ENCODE peak calls at places on chromosomes 6 and 20, in eight cellular contexts. F, O, N, E, B, J, S and X are unnamed samples.

GRCh38 chr20:46255440-46256104 is 52.7 kb downstream of the CDH22 start:
- DNase-seq in E (peak), F (peak), N (peak), J (peak), O (no peak), S (peak), B (peak), X (peak)

GRCh38 chr20:53639128-53639527 is 45.5 kb upstream of the ZNF217 start:
- DNase-seq in E (no peak), J (no peak), O (no peak), S (no peak), B (no peak), F (no peak), N (no peak), X (no peak)

GRCh38 chr6:30042914-30043313 is 18.2 kb upstream of the POLR1H start:
- DNase-seq in E (no peak), O (no peak), F (no peak), B (no peak), N (no peak), J (no peak), S (no peak), X (no peak)

GRCh38 chr6:34120953-34121675 is 24.8 kb downstream of the GRM4 start:
- DNase-seq in S (no peak), J (no peak), O (no peak), B (no peak), F (no peak), N (no peak), E (no peak), X (no peak)

GRCh38 chr6:106066984-106067383 is 19.2 kb upstream of the PRDM1 start:
- DNase-seq in J (no peak), N (no peak), S (peak), O (no peak), E (no peak), F (no peak), B (no peak), X (no peak)

GRCh38 chr20:20017852-20018245 is 687 bp downstream of the NAA20 start:
- DNase-seq in O (no peak), N (no peak), B (no peak), F (peak), S (no peak), J (no peak), E (no peak), X (peak)

GRCh38 chr6:111658445-111659154 is 52.9 kb upstream of the TRAF3IP2 start:
- DNase-seq in S (peak), N (no peak), O (no peak), J (peak), F (no peak), B (no peak), E (no peak), X (peak)

GRCh38 chr6:87925373-87926060 is 122.1 kb upstream of the SPACA1 start:
- DNase-seq in S (no peak), E (no peak), B (no peak), O (no peak), J (no peak), N (no peak), F (no peak), X (no peak)

GRCh38 chr6:17178301-17178700 is 76.5 kb downstream of the STMND1 start:
- DNase-seq in O (no peak), J (no peak), B (no peak), N (no peak), F (no peak), S (no peak), E (no peak), X (no peak)

GRCh38 chr6:53986165-53986720 is 125.0 kb upstream of the MLIP start:
- DNase-seq in F (no peak), S (peak), B (peak), E (peak), N (no peak), J (peak), O (peak), X (peak)

GRCh38 chr20:2986466-2986865 is 57.0 kb upstream of the GNRH2 start:
- DNase-seq in O (no peak), F (no peak), N (no peak), S (peak), J (peak), B (no peak), E (no peak), X (peak)

GRCh38 chr6:32668226-32668747 is 1.8 kb upstream of the HLA-DQB1 start:
- DNase-seq in F (peak), J (peak), E (peak), N (no peak), S (no peak), O (peak), B (no peak), X (peak)

GRCh38 chr6:131937703-131938631 is 13.2 kb downstream of the CCN2 start:
- DNase-seq in F (no peak), J (peak), S (peak), B (no peak), E (no peak), O (no peak), N (no peak), X (no peak)

GRCh38 chr20:61662226-61662945 is 403.3 kb downstream of the TAF4 start:
- DNase-seq in N (no peak), J (no peak), S (no peak), B (no peak), O (peak), F (no peak), E (no peak), X (no peak)

GRCh38 chr6:134551245-134551960 is 233.5 kb upstream of the SGK1 start:
- DNase-seq in O (no peak), E (no peak), N (no peak), S (peak), F (no peak), B (no peak), J (peak), X (peak)

GRCh38 chr20:39190666-39191570 is 228.8 kb downstream of the DHX35 start:
- DNase-seq in S (peak), J (no peak), B (no peak), F (no peak), O (peak), E (no peak), N (no peak), X (peak)

GRCh38 chr6:19772891-19773290 is 64.3 kb upstream of the ID4 start:
- DNase-seq in E (no peak), N (no peak), S (no peak), B (no peak), F (no peak), J (no peak), O (peak), X (no peak)

GRCh38 chr6:122869437-122870024 is 80.5 kb downstream of the SMPDL3A start:
- DNase-seq in O (peak), J (peak), S (peak), B (peak), E (peak), N (no peak), F (no peak), X (peak)

GRCh38 chr6:88238065-88238464 is 71.9 kb upstream of the CNR1 start:
- DNase-seq in O (peak), N (no peak), J (peak), F (no peak), B (no peak), E (peak), S (peak), X (peak)

GRCh38 chr20:23205221-23205620 is 119.1 kb upstream of the CD93 start:
- DNase-seq in S (no peak), O (peak), E (no peak), B (no peak), J (no peak), F (no peak), N (no peak), X (no peak)

GRCh38 chr6:16471222-16471784 is 232.9 kb downstream of the GMPR start:
- DNase-seq in O (no peak), J (no peak), N (no peak), E (no peak), S (no peak), B (no peak), F (peak), X (no peak)

GRCh38 chr6:87932361-87932760 is 115.3 kb upstream of the SPACA1 start:
- DNase-seq in F (no peak), N (no peak), S (no peak), B (no peak), J (no peak), O (peak), E (peak), X (no peak)

DNA sequence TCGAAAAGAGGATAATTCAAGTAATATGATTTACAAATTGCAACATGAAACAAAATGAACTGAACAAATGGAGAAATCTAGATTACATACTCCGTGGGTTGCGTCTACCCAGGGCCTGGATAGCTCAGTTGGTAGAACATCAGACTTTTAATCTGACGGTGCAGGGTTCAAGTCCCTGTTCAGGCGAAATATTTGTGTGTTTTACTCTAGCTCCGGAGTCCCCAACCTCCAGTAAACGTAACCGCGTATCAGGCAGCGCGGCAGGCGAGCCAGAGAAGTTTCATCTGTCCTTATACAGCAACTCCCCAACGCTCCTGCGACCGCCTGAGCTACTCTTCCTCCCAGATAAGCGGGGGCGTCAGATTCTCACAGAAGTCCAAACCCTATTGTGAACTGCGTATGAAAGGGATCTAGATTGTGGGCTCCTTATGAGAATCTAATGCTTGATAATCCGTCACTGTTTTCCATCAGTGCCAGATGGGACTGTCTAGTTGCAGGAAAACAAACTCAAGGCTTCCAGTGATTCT is 176.1 kb downstream of the TRIM27 start:
- DNase-seq in N (no peak), F (no peak), J (peak), O (peak), B (no peak), E (peak), S (peak), X (peak)
- H3K4me3 ChIP-seq in N (no peak), F (no peak), J (peak), O (peak), B (no peak), E (peak), S (no peak), X (peak)

DNA sequence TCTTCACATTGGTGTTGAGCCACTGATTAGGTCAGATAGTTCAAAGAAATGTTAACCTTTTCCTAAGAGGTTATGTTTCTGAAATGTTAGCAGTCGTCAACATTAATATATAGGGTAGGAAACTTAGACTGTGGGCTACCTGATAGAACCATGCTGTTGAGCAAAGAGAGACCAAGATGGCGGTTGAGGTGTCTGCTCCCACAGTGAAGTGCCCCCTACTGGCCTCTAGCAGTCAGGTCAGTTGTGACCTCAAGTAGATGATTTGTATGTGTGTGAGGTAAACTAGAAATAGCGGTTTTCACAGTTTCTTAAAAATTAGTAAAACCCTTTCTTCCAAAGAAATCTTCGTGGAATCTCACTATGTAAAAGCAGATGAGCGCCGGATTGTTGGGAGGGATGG is 40.3 kb downstream of the MTHFD1L start:
- DNase-seq in J (no peak), S (peak), F (no peak), E (no peak), N (no peak), O (peak), B (no peak), X (no peak)
- TF ChIP-seq CTCF in J (peak), S (peak), F (no peak), E (peak), N (no peak), O (peak), B (no peak), X (peak)

DNA sequence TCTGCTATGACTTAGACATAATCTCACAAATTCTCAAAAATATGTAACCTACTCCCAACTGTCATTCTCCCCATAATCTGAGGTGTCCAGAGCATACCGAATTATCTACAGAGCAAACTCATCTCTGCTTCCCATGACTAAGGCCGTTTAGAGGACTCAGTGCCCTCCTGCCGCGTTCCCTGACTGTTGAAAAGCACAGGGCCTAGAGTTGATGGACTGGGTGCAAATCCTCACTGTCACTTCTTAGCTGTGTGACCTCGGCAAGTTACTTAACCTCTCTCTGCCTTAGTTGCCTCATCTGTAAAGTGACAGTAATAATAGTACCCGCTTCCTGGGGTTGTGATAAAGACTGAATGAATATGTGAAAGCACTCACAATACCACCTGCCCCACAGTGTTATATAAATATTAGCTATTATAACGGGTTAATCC is 4.7 kb upstream of the TUBB2A start:
- DNase-seq in F (no peak), O (peak), S (peak), J (no peak), B (no peak), N (no peak), E (no peak), X (no peak)
- H3K4me3 ChIP-seq in F (peak), O (peak), S (no peak), J (peak), B (peak), N (peak), E (peak), X (no peak)

DNA sequence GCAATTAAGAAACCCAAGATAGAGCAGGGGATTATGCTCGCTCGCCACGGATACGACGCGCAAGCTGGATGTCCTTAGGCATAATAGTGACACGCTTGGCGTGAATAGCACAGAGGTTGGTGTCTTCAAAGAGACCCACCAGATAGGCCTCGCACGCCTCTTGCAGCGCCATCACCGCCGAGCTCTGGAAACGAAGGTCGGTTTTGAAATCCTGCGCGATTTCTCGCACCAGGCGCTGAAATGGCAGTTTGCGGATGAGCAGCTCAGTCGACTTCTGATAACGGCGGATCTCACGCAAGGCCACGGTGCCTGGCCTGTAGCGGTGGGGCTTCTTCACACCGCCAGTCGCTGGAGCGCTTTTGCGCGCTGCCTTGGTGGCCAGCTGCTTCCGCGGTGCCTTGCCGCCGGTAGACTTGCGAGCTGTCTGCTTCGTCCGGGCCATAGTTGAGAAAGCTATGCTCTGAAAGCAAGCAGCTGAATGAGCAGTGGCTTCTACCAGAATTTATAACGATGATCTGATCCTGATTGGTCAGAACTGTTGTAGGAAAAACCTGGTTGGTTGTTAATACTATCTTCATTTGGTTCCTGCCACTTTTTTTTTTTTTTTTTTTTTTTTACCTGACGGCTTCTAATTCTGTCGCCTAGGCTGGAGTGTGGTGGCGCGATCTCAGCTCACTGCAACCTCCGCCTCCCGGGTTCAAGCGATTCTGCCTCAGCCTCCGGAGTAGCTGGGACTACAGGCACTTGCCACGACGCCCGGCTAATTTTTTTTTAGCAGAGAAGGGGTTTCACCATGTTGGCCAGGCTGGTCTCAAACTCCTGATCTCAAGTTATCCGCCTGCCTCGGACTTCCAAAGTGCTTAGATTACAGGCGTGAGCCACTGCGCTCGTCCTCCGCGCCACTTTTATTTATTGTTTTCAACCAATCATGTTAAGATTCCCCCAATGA is 21.6 kb downstream of the OR2B2 start:
- DNase-seq in B (no peak), E (peak), O (peak), F (peak), J (peak), S (peak), N (no peak), X (peak)
- TF ChIP-seq CTCF in B (no peak), E (no peak), O (no peak), F (no peak), J (no peak), S (no peak), N (no peak), X (no peak)

GRCh38 chr6:140784573-140784972 is 1348.2 kb upstream of the GJE1 start:
- DNase-seq in B (no peak), J (peak), S (peak), N (no peak), F (no peak), E (no peak), O (no peak), X (peak)

GRCh38 chr6:140794544-140794943 is 1338.2 kb upstream of the GJE1 start:
- DNase-seq in S (no peak), B (no peak), O (no peak), F (no peak), J (no peak), E (no peak), N (no peak), X (no peak)

GRCh38 chr6:140789466-140789865 is 1343.3 kb upstream of the GJE1 start:
- DNase-seq in S (peak), N (no peak), J (no peak), F (no peak), O (no peak), B (no peak), E (no peak), X (no peak)

GRCh38 chr6:140790109-140790508 is 1342.6 kb upstream of the GJE1 start:
- DNase-seq in B (no peak), O (no peak), E (no peak), N (no peak), S (no peak), J (no peak), F (no peak), X (no peak)
- H3K4me3 ChIP-seq in B (no peak), O (no peak), E (no peak), N (no peak), S (no peak), J (no peak), F (no peak), X (no peak)

GRCh38 chr6:161549977-161550655 is 276.3 kb upstream of the AGPAT4 start:
- DNase-seq in N (no peak), F (no peak), J (no peak), E (no peak), O (peak), B (no peak), S (no peak), X (peak)
- TF ChIP-seq CTCF in N (no peak), F (no peak), J (no peak), E (no peak), O (peak), B (no peak), S (no peak), X (peak)

GRCh38 chr6:161186173-161186769 is 87.6 kb downstream of the AGPAT4 start:
- DNase-seq in B (no peak), N (peak), S (peak), F (no peak), O (no peak), E (no peak), J (peak), X (peak)
- H3K4me3 ChIP-seq in B (no peak), N (no peak), S (no peak), F (no peak), O (no peak), E (no peak), J (no peak), X (no peak)

GRCh38 chr6:5031150-5031549 is 27.3 kb upstream of the RPP40 start:
- DNase-seq in N (no peak), O (no peak), J (no peak), S (no peak), B (no peak), F (no peak), E (no peak), X (no peak)

GRCh38 chr6:5028301-5028700 is 24.5 kb upstream of the RPP40 start:
- DNase-seq in N (no peak), O (no peak), J (no peak), F (no peak), S (no peak), E (no peak), B (no peak), X (no peak)

GRCh38 chr6:5028921-5029320 is 25.1 kb upstream of the RPP40 start:
- DNase-seq in N (no peak), E (no peak), J (no peak), O (no peak), B (no peak), F (no peak), S (no peak), X (no peak)

GRCh38 chr6:5030596-5031136 is 26.8 kb upstream of the RPP40 start:
- DNase-seq in F (peak), J (peak), S (peak), O (peak), E (peak), N (peak), B (peak), X (peak)

GRCh38 chr6:5029609-5030008 is 25.8 kb upstream of the RPP40 start:
- DNase-seq in O (no peak), S (no peak), E (no peak), J (no peak), B (no peak), F (no peak), N (no peak), X (no peak)
- TF ChIP-seq CTCF in O (no peak), S (no peak), E (no peak), J (no peak), B (no peak), F (no peak), N (no peak), X (no peak)

DNA sequence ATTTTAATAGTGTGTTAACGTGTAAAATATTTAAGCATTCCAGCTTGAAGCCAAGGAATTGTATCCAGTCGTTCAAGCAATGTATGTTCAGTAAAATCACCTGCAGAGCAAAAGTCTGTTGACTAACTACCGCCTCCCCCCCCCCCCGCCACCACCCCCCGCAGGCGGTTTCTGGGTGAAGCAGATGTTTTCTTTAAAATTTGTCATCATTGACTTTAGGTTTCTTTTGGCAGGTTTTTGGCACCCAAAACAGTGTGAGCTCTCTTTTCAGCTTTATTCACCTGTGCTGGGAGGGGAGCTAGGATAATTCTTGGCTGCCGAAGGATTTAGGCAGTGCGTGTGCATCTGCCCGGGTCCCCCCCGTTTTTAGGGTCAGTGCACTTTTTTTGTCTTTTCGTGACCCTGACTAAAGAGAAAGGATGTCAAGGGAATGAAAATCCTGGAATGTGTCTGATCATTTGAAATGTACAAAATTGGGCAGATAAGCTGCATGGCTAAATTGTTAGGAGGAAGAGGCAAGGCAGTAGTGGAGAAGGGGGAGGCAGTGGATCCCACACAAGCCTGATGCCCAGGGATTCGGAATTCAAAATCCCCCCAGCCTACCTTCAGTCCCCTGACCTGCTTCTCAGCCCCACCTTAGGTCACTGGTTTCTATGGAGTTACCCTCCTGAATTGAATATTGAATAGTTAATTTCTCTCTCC is 1.1 kb downstream of the EDN1 start:
- DNase-seq in B (no peak), O (no peak), N (no peak), S (no peak), F (no peak), E (no peak), J (no peak), X (peak)
- H3K4me3 ChIP-seq in B (peak), O (peak), N (peak), S (peak), F (no peak), E (no peak), J (peak), X (peak)

GRCh38 chr20:41290804-41291389 is 26.6 kb downstream of the ZHX3 start:
- DNase-seq in J (no peak), N (no peak), S (no peak), F (no peak), O (no peak), B (no peak), E (no peak), X (no peak)

GRCh38 chr20:41293269-41294037 is 24.1 kb downstream of the ZHX3 start:
- DNase-seq in F (no peak), E (no peak), N (no peak), S (no peak), B (peak), O (no peak), J (peak), X (no peak)
- TF ChIP-seq CTCF in F (no peak), E (no peak), N (no peak), S (no peak), B (no peak), O (no peak), J (no peak), X (no peak)